ENCODE peak calls at places on chromosomes 11 and 22, in four cellular contexts. R, I, F and C are unnamed samples.

GRCh38 chr11:22752908-22753310 is 76.7 kb downstream of the SVIP start:
- DNase-seq in R (no peak), I (no peak), F (no peak), C (no peak)

GRCh38 chr11:119416606-119417580 is 6.1 kb downstream of the THY1 start:
- DNase-seq in R (peak; percentile 65), I (no peak), F (no peak), C (no peak)

GRCh38 chr11:57162179-57162898 is 19.4 kb upstream of the LRRC55 start:
- DNase-seq in R (no peak), I (no peak), F (no peak), C (no peak)

GRCh38 chr22:36201630-36202312 is at the start of gene APOL4:
- DNase-seq in R (peak; percentile 84), I (no peak), F (no peak), C (no peak)

GRCh38 chr11:114026355-114026754 is 33.2 kb upstream of the ZBTB16 start:
- DNase-seq in R (peak; percentile 50), I (no peak), F (no peak), C (no peak)

GRCh38 chr11:19962795-19963163 is 197.5 kb downstream of the DBX1 start:
- DNase-seq in R (peak; percentile 46), I (no peak), F (no peak), C (no peak)

GRCh38 chr11:43268786-43269185 is 43.0 kb upstream of the API5 start:
- DNase-seq in R (no peak), I (no peak), F (no peak), C (no peak)

GRCh38 chr22:35299217-35299716 is 427 bp upstream of the TOM1 start:
- DNase-seq in R (peak; percentile 36), I (no peak), F (no peak), C (no peak)

GRCh38 chr22:32018056-32018455 is 25.0 kb upstream of the SLC5A1 start:
- DNase-seq in R (peak; percentile 73), I (no peak), F (no peak), C (no peak)

GRCh38 chr11:24679686-24680318 is 182.9 kb downstream of the LUZP2 start:
- DNase-seq in R (no peak), I (no peak), F (no peak), C (no peak)

GRCh38 chr11:118892515-118892914 is 8.8 kb downstream of the CXCR5 start:
- DNase-seq in R (no peak), I (peak; percentile 87), F (no peak), C (peak; percentile 52)

GRCh38 chr11:33907419-33907818 is 15.5 kb upstream of the LMO2 start:
- DNase-seq in R (no peak), I (no peak), F (no peak), C (no peak)

GRCh38 chr11:123601136-123601535 is 53.3 kb downstream of the SCN3B start:
- DNase-seq in R (peak; percentile 76), I (no peak), F (no peak), C (no peak)

GRCh38 chr11:6333112-6333511 is 12.8 kb upstream of the CAVIN3 start:
- DNase-seq in R (no peak), I (no peak), F (no peak), C (no peak)

GRCh38 chr11:126797801-126798200 is 202.8 kb downstream of the KIRREL3 start:
- DNase-seq in R (no peak), I (no peak), F (no peak), C (no peak)

GRCh38 chr22:49213731-49214352 is 613.8 kb downstream of the BRD1 start:
- DNase-seq in R (no peak), I (peak; percentile 30), F (no peak), C (peak; percentile 39)

GRCh38 chr11:19168090-19168489 is 33.7 kb downstream of the CSRP3 start:
- DNase-seq in R (no peak), I (no peak), F (no peak), C (no peak)

GRCh38 chr11:64580387-64580786 is 10.6 kb upstream of the SLC22A12 start:
- DNase-seq in R (peak; percentile 42), I (peak; percentile 22), F (no peak), C (peak; percentile 51)

GRCh38 chr22:19984201-19984753 is 32.3 kb downstream of the ARVCF start:
- DNase-seq in R (no peak), I (peak; percentile 69), F (no peak), C (peak; percentile 89)

GRCh38 chr11:132062541-132062940 is 692.1 kb downstream of the NTM start:
- DNase-seq in R (no peak), I (no peak), F (no peak), C (no peak)

GRCh38 chr11:67367014-67367835 is 6.2 kb downstream of the CLCF1 start:
- DNase-seq in R (peak; percentile 61), I (peak; percentile 85), F (no peak), C (no peak)

GRCh38 chr11:116837231-116838091 is at the start of gene APOA1:
- DNase-seq in R (peak; percentile 35), I (peak; percentile 69), F (peak; percentile 95), C (no peak)

GRCh38 chr11:10496296-10496936 is 41.4 kb downstream of the AMPD3 start:
- DNase-seq in R (no peak), I (no peak), F (no peak), C (no peak)

GRCh38 chr11:952406-953385 is 27.0 kb downstream of the AP2A2 start:
- DNase-seq in R (peak; percentile 63), I (no peak), F (peak; percentile 94), C (no peak)

GRCh38 chr11:60932605-60933346 is 8.5 kb downstream of the TMEM132A start:
- DNase-seq in R (no peak), I (peak; percentile 69), F (no peak), C (no peak)

GRCh38 chr11:22879615-22880014 is 19.3 kb upstream of the CCDC179 start:
- DNase-seq in R (peak; percentile 6), I (no peak), F (no peak), C (no peak)

GRCh38 chr11:14619580-14619979 is 24.0 kb upstream of the PDE3B start:
- DNase-seq in R (no peak), I (no peak), F (no peak), C (no peak)

GRCh38 chr11:36608491-36609199 is 10.6 kb upstream of the RAG2 start:
- DNase-seq in R (no peak), I (no peak), F (no peak), C (no peak)

GRCh38 chr22:28952857-28953256 is 69.5 kb downstream of the ZNRF3 start:
- DNase-seq in R (no peak), I (no peak), F (no peak), C (no peak)

GRCh38 chr22:28953399-28953798 is 70.0 kb downstream of the ZNRF3 start:
- DNase-seq in R (no peak), I (no peak), F (no peak), C (no peak)

GRCh38 chr22:28951530-28951929 is 68.2 kb downstream of the ZNRF3 start:
- DNase-seq in R (no peak), I (no peak), F (no peak), C (no peak)

GRCh38 chr22:28950567-28951411 is 67.4 kb downstream of the ZNRF3 start:
- DNase-seq in R (no peak), I (no peak), F (no peak), C (no peak)

DNA sequence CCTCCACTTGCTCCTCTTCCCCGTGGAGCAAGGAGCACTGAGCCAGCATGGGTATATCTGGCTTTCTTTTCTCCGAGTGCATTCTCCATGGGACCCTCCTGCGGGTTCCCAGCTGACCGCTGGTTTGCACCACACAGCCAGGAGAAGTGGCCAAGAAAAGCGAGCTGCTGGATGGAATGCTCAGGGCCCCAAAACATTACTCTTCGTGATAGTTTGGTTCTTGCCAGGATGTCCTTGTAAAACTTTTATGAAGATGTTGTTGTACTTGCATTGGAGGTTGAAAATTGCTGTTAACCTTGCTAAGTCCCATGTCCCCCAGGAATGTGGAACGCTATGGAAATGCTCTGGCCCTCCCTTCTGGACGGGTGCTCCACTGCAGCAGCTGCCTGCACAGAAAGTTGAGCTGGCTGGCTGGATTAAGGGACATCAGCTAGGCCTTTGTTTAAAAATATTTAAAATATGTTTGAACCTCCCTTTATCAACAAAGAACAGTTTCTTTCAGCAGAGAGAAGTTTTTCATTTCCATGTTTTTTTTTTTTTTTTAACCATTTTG is 68.7 kb downstream of the ZNRF3 start:
- DNase-seq in R (peak; percentile 47), I (no peak), F (no peak), C (no peak)
- TF ChIP-seq CTCF in R (peak; percentile 13), I (no peak), F (no peak), C (peak; percentile 73)

GRCh38 chr11:93704237-93704636 is 37.1 kb downstream of the TAF1D start:
- DNase-seq in R (no peak), I (no peak), F (no peak), C (no peak)
- TF ChIP-seq CTCF in R (no peak), I (no peak), F (no peak), C (peak; percentile 21)

GRCh38 chr11:65744699-65745042 is 24.1 kb upstream of the RNASEH2C start:
- DNase-seq in R (no peak), I (no peak), F (no peak), C (no peak)
- TF ChIP-seq CTCF in R (no peak), I (no peak), F (no peak), C (peak; percentile 25)

DNA sequence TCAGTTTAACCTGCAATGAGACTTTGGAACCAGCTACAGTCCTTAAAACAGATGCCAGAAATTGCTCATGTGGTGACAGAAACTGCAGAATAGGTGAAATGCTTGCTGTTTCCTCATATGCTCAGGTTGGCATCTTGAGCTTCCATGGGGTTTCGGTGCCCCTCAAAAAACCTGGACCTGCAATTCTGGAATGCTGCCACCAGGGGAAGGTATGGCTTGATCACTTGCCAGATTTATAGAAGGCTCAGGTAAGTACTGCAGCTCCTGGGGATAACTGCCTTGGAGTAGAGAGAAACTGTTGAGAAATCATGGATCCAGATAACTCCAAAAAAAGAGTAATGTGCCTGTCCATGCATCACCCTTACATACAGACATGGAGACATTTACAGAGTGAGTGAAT is 113.0 kb downstream of the CTTN start:
- DNase-seq in R (no peak), I (no peak), F (no peak), C (no peak)
- TF ChIP-seq CTCF in R (no peak), I (no peak), F (no peak), C (no peak)